ENCODE peak calls at places on chromosomes 13 and 19, in five cellular contexts. One of them, this sample, is unnamed.

GRCh38 chr19:6108721-6109633 is 1.3 kb downstream of the RFX2 start:
- DNase-seq in aorta: peak; percentile 86
- DNase-seq in heart right ventricle: peak; percentile 57
- DNase-seq in cardiac muscle cell: peak; percentile 78
- DNase-seq in stomach: peak; percentile 32
- DNase-seq in this sample: peak; percentile 63

GRCh38 chr13:95360464-95361097 is 59.3 kb upstream of the ABCC4 start:
- DNase-seq in aorta: no peak
- DNase-seq in heart right ventricle: no peak
- DNase-seq in cardiac muscle cell: no peak
- DNase-seq in stomach: no peak
- DNase-seq in this sample: no peak

GRCh38 chr19:13024126-13024957 is 29.1 kb downstream of the NFIX start:
- DNase-seq in aorta: no peak
- DNase-seq in heart right ventricle: no peak
- DNase-seq in cardiac muscle cell: peak; percentile 41
- DNase-seq in stomach: no peak
- DNase-seq in this sample: no peak

GRCh38 chr19:11195681-11196080 is 1.7 kb downstream of the KANK2 start:
- DNase-seq in aorta: no peak
- DNase-seq in heart right ventricle: no peak
- DNase-seq in cardiac muscle cell: no peak
- DNase-seq in stomach: no peak
- DNase-seq in this sample: no peak

GRCh38 chr13:33761744-33762143 is 56.2 kb upstream of the RFC3 start:
- DNase-seq in aorta: no peak
- DNase-seq in heart right ventricle: no peak
- DNase-seq in cardiac muscle cell: peak; percentile 8
- DNase-seq in stomach: no peak
- DNase-seq in this sample: no peak

GRCh38 chr19:31110331-31110730 is 238.9 kb downstream of the TSHZ3 start:
- DNase-seq in aorta: peak; percentile 56
- DNase-seq in heart right ventricle: no peak
- DNase-seq in cardiac muscle cell: peak; percentile 69
- DNase-seq in stomach: no peak
- DNase-seq in this sample: no peak

GRCh38 chr19:48475369-48476068 is 6.3 kb downstream of the CYTH2 start:
- DNase-seq in aorta: no peak
- DNase-seq in heart right ventricle: no peak
- DNase-seq in cardiac muscle cell: no peak
- DNase-seq in stomach: no peak
- DNase-seq in this sample: no peak

GRCh38 chr13:43676320-43676719 is 110.5 kb downstream of the ENOX1 start:
- DNase-seq in aorta: no peak
- DNase-seq in heart right ventricle: no peak
- DNase-seq in cardiac muscle cell: no peak
- DNase-seq in stomach: no peak
- DNase-seq in this sample: no peak

GRCh38 chr13:57629821-57630235 is 1.7 kb upstream of the PCDH17 start:
- DNase-seq in aorta: peak; percentile 77
- DNase-seq in heart right ventricle: peak; percentile 90
- DNase-seq in cardiac muscle cell: peak; percentile 84
- DNase-seq in stomach: peak; percentile 67
- DNase-seq in this sample: peak; percentile 19

GRCh38 chr13:103953859-103954258 is 887.6 kb upstream of the SLC10A2 start:
- DNase-seq in aorta: no peak
- DNase-seq in heart right ventricle: no peak
- DNase-seq in cardiac muscle cell: no peak
- DNase-seq in stomach: no peak
- DNase-seq in this sample: no peak

GRCh38 chr13:71913717-71914116 is 46.7 kb upstream of the DACH1 start:
- DNase-seq in aorta: no peak
- DNase-seq in heart right ventricle: no peak
- DNase-seq in cardiac muscle cell: no peak
- DNase-seq in stomach: no peak
- DNase-seq in this sample: no peak

GRCh38 chr13:74210693-74211393 is 76.6 kb upstream of the KLF12 start:
- DNase-seq in aorta: peak; percentile 55
- DNase-seq in heart right ventricle: no peak
- DNase-seq in cardiac muscle cell: peak; percentile 95
- DNase-seq in stomach: peak; percentile 68
- DNase-seq in this sample: no peak

GRCh38 chr13:24500977-24501376 is 11.6 kb downstream of the PARP4 start:
- DNase-seq in aorta: no peak
- DNase-seq in heart right ventricle: no peak
- DNase-seq in cardiac muscle cell: peak; percentile 81
- DNase-seq in stomach: no peak
- DNase-seq in this sample: no peak

GRCh38 chr19:53882391-53883050 is 524 bp downstream of the PRKCG start:
- DNase-seq in aorta: no peak
- DNase-seq in heart right ventricle: no peak
- DNase-seq in cardiac muscle cell: no peak
- DNase-seq in stomach: no peak
- DNase-seq in this sample: no peak

GRCh38 chr19:35963514-35963913 is 27.3 kb downstream of the LRFN3 start:
- DNase-seq in aorta: no peak
- DNase-seq in heart right ventricle: no peak
- DNase-seq in cardiac muscle cell: peak; percentile 73
- DNase-seq in stomach: no peak
- DNase-seq in this sample: peak; percentile 30

GRCh38 chr19:48321372-48321621 is 4.1 kb upstream of the EMP3 start:
- DNase-seq in aorta: peak; percentile 99
- DNase-seq in heart right ventricle: peak; percentile 98
- DNase-seq in cardiac muscle cell: peak; percentile 96
- DNase-seq in stomach: peak; percentile 99
- DNase-seq in this sample: peak; percentile 98

GRCh38 chr19:4541114-4541805 is 1.4 kb upstream of the LRG1 start:
- DNase-seq in aorta: no peak
- DNase-seq in heart right ventricle: no peak
- DNase-seq in cardiac muscle cell: no peak
- DNase-seq in stomach: no peak
- DNase-seq in this sample: no peak

GRCh38 chr19:4538601-4538954 is 1.3 kb downstream of the LRG1 start:
- DNase-seq in aorta: no peak
- DNase-seq in heart right ventricle: no peak
- DNase-seq in cardiac muscle cell: no peak
- DNase-seq in stomach: no peak
- DNase-seq in this sample: no peak

GRCh38 chr19:4539697-4540581 is at the start of gene LRG1:
- DNase-seq in aorta: peak; percentile 75
- DNase-seq in heart right ventricle: no peak
- DNase-seq in cardiac muscle cell: peak; percentile 80
- DNase-seq in stomach: peak; percentile 90
- DNase-seq in this sample: no peak

GRCh38 chr19:4537953-4538600 is 1.8 kb downstream of the LRG1 start:
- DNase-seq in aorta: no peak
- DNase-seq in heart right ventricle: no peak
- DNase-seq in cardiac muscle cell: no peak
- DNase-seq in stomach: no peak
- DNase-seq in this sample: no peak

GRCh38 chr19:4539169-4539696 is 603 bp downstream of the LRG1 start:
- DNase-seq in aorta: no peak
- DNase-seq in heart right ventricle: no peak
- DNase-seq in cardiac muscle cell: no peak
- DNase-seq in stomach: no peak
- DNase-seq in this sample: no peak
- H3K4me1 ChIP-seq in aorta: no peaks in the 10 kb centered on the region
- H3K4me1 ChIP-seq in heart right ventricle: peaks cover 67% of the 10 kb centered on the region
- H3K4me1 ChIP-seq in cardiac muscle cell: no peaks in the 10 kb centered on the region
- H3K4me1 ChIP-seq in stomach: peaks cover 12% of the 10 kb centered on the region
- H3K4me1 ChIP-seq in this sample: peaks cover 13% of the 10 kb centered on the region

GRCh38 chr19:18431351-18432197 is 6.4 kb downstream of the ISYNA1 start:
- DNase-seq in aorta: no peak
- DNase-seq in heart right ventricle: peak; percentile 17
- DNase-seq in cardiac muscle cell: no peak
- DNase-seq in stomach: no peak
- DNase-seq in this sample: no peak
- H3K4me1 ChIP-seq in aorta: no peaks in the 10 kb centered on the region
- H3K4me1 ChIP-seq in heart right ventricle: peaks cover 57% of the 10 kb centered on the region
- H3K4me1 ChIP-seq in cardiac muscle cell: peaks cover 32% of the 10 kb centered on the region
- H3K4me1 ChIP-seq in stomach: peaks cover 29% of the 10 kb centered on the region
- H3K4me1 ChIP-seq in this sample: peaks cover 46% of the 10 kb centered on the region

DNA sequence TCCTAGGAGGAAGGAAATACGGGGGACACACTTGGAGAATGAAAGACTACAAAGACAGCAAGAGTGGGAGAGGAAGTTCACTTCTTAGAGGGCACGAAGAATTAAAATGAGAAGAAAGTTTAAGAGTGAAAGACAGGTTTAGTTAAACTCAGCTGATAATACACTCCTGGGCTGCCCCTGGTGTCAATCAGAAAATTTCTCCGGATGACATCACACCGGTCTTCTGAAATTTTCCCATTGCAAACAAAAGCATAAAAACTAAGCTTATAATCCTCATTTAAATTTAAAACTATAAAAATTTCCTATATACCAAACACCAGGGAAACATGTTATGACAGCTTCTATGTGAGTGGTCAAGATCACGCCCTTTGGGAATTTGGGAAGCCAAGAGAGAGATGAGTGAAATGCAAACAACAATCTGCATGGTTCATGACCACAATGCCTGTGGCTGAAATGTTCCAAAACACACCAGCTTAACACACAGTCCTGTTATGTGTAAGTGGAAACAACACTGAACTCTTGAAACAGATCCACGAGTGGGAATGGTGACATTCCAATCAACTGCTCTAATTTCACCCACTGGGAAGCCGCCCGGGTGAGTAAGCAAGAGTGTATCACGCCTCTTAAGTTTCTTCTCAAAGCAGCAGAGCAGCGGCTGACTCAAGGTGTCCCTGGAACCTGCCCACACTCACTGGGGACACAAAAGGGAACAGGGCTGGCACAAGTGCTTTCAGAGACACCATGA is 49.0 kb downstream of the BRD4 start:
- DNase-seq in aorta: no peak
- DNase-seq in heart right ventricle: no peak
- DNase-seq in cardiac muscle cell: peak; percentile 75
- DNase-seq in stomach: no peak
- DNase-seq in this sample: no peak
- H3K4me1 ChIP-seq in aorta: peaks cover 25% of the 10 kb centered on the region
- H3K4me1 ChIP-seq in heart right ventricle: peaks cover 100% of the 10 kb centered on the region
- H3K4me1 ChIP-seq in cardiac muscle cell: peaks cover 67% of the 10 kb centered on the region
- H3K4me1 ChIP-seq in stomach: peaks cover 96% of the 10 kb centered on the region
- H3K4me1 ChIP-seq in this sample: peaks cover 92% of the 10 kb centered on the region

DNA sequence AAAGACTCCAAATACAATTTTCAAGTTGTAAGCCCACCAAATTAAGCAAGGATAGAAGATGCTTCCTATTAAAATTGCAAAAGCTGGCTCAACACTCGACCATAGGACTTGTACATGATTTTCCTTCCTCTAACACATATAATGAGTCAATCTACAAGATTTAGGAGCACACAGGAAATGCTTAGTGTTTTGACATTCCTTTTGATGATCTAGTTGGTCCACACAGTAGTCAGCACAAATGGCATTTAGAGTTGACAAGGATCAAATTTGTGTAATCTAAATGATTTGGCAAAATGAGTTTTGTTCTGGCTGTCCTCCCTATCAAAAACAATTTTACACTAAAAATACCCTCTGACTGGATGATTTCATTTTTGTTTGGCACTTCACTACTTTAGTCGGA is 340.2 kb downstream of the DIAPH3 start:
- DNase-seq in aorta: no peak
- DNase-seq in heart right ventricle: no peak
- DNase-seq in cardiac muscle cell: peak; percentile 46
- DNase-seq in stomach: no peak
- DNase-seq in this sample: no peak
- H3K4me1 ChIP-seq in aorta: peaks cover 3% of the 10 kb centered on the region
- H3K4me1 ChIP-seq in heart right ventricle: no peaks in the 10 kb centered on the region
- H3K4me1 ChIP-seq in cardiac muscle cell: no peaks in the 10 kb centered on the region
- H3K4me1 ChIP-seq in stomach: no peaks in the 10 kb centered on the region
- H3K4me1 ChIP-seq in this sample: no peaks in the 10 kb centered on the region

GRCh38 chr13:98293103-98293502 is 116.0 kb upstream of the RNF113B start:
- DNase-seq in aorta: no peak
- DNase-seq in heart right ventricle: no peak
- DNase-seq in cardiac muscle cell: no peak
- DNase-seq in stomach: peak; percentile 66
- DNase-seq in this sample: no peak

GRCh38 chr13:98293570-98294142 is 116.6 kb upstream of the RNF113B start:
- DNase-seq in aorta: no peak
- DNase-seq in heart right ventricle: no peak
- DNase-seq in cardiac muscle cell: no peak
- DNase-seq in stomach: no peak
- DNase-seq in this sample: no peak

GRCh38 chr13:98298599-98298998 is 121.5 kb upstream of the RNF113B start:
- DNase-seq in aorta: no peak
- DNase-seq in heart right ventricle: no peak
- DNase-seq in cardiac muscle cell: no peak
- DNase-seq in stomach: no peak
- DNase-seq in this sample: no peak

GRCh38 chr13:98297043-98297442 is 120.0 kb upstream of the RNF113B start:
- DNase-seq in aorta: no peak
- DNase-seq in heart right ventricle: no peak
- DNase-seq in cardiac muscle cell: no peak
- DNase-seq in stomach: no peak
- DNase-seq in this sample: no peak

DNA sequence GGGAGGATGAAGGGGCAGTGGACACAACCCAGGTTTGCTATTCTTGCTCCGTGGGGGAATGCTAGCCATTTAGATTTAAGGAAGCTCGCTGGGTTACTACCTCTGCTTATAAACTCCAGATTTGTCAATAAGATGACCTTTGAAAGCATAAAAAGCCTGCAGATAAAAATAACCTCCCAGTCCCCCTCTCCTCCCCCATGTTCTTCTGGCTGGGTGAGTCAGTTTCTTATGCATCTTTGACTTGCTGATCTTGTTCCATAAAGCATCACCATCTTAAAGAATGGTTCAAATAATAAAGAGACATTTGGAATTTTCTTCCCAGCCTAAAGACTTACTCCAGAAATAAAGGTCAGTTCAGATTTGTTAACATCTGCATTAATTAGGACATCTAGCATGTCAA is 118.3 kb upstream of the RNF113B start:
- DNase-seq in aorta: no peak
- DNase-seq in heart right ventricle: no peak
- DNase-seq in cardiac muscle cell: no peak
- DNase-seq in stomach: no peak
- DNase-seq in this sample: no peak
- H3K4me1 ChIP-seq in aorta: no peaks in the 10 kb centered on the region
- H3K4me1 ChIP-seq in heart right ventricle: peaks cover 4% of the 10 kb centered on the region
- H3K4me1 ChIP-seq in cardiac muscle cell: peaks cover 5% of the 10 kb centered on the region
- H3K4me1 ChIP-seq in stomach: peaks cover 28% of the 10 kb centered on the region
- H3K4me1 ChIP-seq in this sample: no peaks in the 10 kb centered on the region

This sample was measured in CD4-positive, CD25-positive, alpha-beta regulatory T cell.